ENCODE peak calls at places on chromosomes 16 and 17, in eight cellular contexts. G is CD8-positive, alpha-beta memory T cell; V is Peyer's patch; U is esophagus squamous epithelium; Q is HepG2; A is ascending aorta; S is A549; D is heart right ventricle. E is an unnamed sample.

GRCh38 chr16:4461250-4462085 is 13.0 kb downstream of the NMRAL1 start:
- DNase-seq in G (no peak), V (no peak), U (no peak), Q (peak; percentile 97), A (no peak), S (no peak), D (no peak), E (no peak)

GRCh38 chr16:11253009-11253994 is 2.7 kb downstream of the SOCS1 start:
- DNase-seq in G (peak; percentile 43), V (no peak), U (no peak), Q (no peak), A (no peak), S (no peak), D (no peak), E (no peak)

GRCh38 chr17:50358177-50358576 is 12.3 kb downstream of the XYLT2 start:
- DNase-seq in G (no peak), V (no peak), U (no peak), Q (no peak), A (no peak), S (no peak), D (no peak), E (no peak)

GRCh38 chr16:57651344-57652333 is 16.5 kb upstream of the ADGRG3 start:
- DNase-seq in G (peak; percentile 34), V (no peak), U (no peak), Q (no peak), A (no peak), S (no peak), D (no peak), E (no peak)

GRCh38 chr16:79067600-79067999 is 532.9 kb downstream of the MAF start:
- DNase-seq in G (no peak), V (no peak), U (no peak), Q (no peak), A (no peak), S (no peak), D (no peak), E (no peak)

GRCh38 chr16:637081-638018 is 1.2 kb upstream of the METTL26 start:
- DNase-seq in G (peak; percentile 80), V (peak; percentile 92), U (no peak), Q (peak; percentile 37), A (no peak), S (peak; percentile 91), D (peak; percentile 96), E (peak; percentile 91)

GRCh38 chr16:8655184-8655717 is 19.2 kb upstream of the ABAT start:
- DNase-seq in G (no peak), V (no peak), U (no peak), Q (peak; percentile 73), A (no peak), S (no peak), D (no peak), E (no peak)

GRCh38 chr16:67403976-67404555 is 10.8 kb upstream of the TPPP3 start:
- DNase-seq in G (no peak), V (no peak), U (no peak), Q (no peak), A (no peak), S (no peak), D (no peak), E (no peak)

GRCh38 chr16:9808210-9808609 is 374.0 kb downstream of the GRIN2A start:
- DNase-seq in G (no peak), V (no peak), U (no peak), Q (no peak), A (no peak), S (no peak), D (no peak), E (no peak)

GRCh38 chr17:50681260-50682200 is 26.2 kb downstream of the ANKRD40 start:
- DNase-seq in G (no peak), V (no peak), U (no peak), Q (peak; percentile 69), A (no peak), S (peak; percentile 86), D (no peak), E (no peak)

GRCh38 chr17:63276821-63277220 is 169.3 kb downstream of the CYB561 start:
- DNase-seq in G (no peak), V (no peak), U (no peak), Q (no peak), A (no peak), S (no peak), D (no peak), E (no peak)

GRCh38 chr17:40956401-40957254 is 10.1 kb downstream of the KRT39 start:
- DNase-seq in G (no peak), V (no peak), U (no peak), Q (peak; percentile 100), A (no peak), S (no peak), D (no peak), E (no peak)

GRCh38 chr17:38415250-38416194 is 12.7 kb upstream of the ARHGAP23 start:
- DNase-seq in G (no peak), V (no peak), U (no peak), Q (peak; percentile 59), A (no peak), S (no peak), D (no peak), E (peak; percentile 49)

GRCh38 chr17:4777969-4778760 is 6.5 kb downstream of the TM4SF5 start:
- DNase-seq in G (no peak), V (no peak), U (no peak), Q (peak; percentile 83), A (no peak), S (no peak), D (no peak), E (no peak)

GRCh38 chr17:72120878-72121163 is at the start of gene SOX9:
- DNase-seq in G (no peak), V (no peak), U (no peak), Q (peak; percentile 98), A (peak; percentile 79), S (peak; percentile 100), D (peak; percentile 84), E (peak; percentile 96)

GRCh38 chr16:89318871-89319627 is 101.5 kb downstream of the ZNF778 start:
- DNase-seq in G (no peak), V (no peak), U (no peak), Q (no peak), A (no peak), S (no peak), D (peak; percentile 9), E (no peak)

GRCh38 chr16:19113577-19114358 is at the start of gene ITPRIPL2:
- DNase-seq in G (no peak), V (peak; percentile 44), U (no peak), Q (peak; percentile 67), A (peak; percentile 94), S (peak; percentile 85), D (peak; percentile 91), E (peak; percentile 85)

GRCh38 chr16:86585821-86586611 is 7.7 kb downstream of the FOXL1 start:
- DNase-seq in G (no peak), V (no peak), U (no peak), Q (no peak), A (peak; percentile 91), S (no peak), D (no peak), E (no peak)

GRCh38 chr16:22661161-22661647 is 150.5 kb downstream of the NPIPB5 start:
- DNase-seq in G (no peak), V (no peak), U (no peak), Q (no peak), A (peak; percentile 52), S (no peak), D (no peak), E (no peak)

GRCh38 chr16:67961551-67961957 is 6.9 kb downstream of the SLC12A4 start:
- DNase-seq in G (no peak), V (no peak), U (no peak), Q (no peak), A (no peak), S (no peak), D (peak; percentile 54), E (peak; percentile 97)

GRCh38 chr16:74465851-74466685 is 44.8 kb upstream of the CLEC18B start:
- DNase-seq in G (no peak), V (no peak), U (no peak), Q (no peak), A (no peak), S (no peak), D (no peak), E (no peak)

GRCh38 chr16:74468807-74469511 is 47.7 kb upstream of the CLEC18B start:
- DNase-seq in G (no peak), V (no peak), U (no peak), Q (peak; percentile 14), A (no peak), S (no peak), D (no peak), E (no peak)

GRCh38 chr16:74466872-74467271 is 45.6 kb upstream of the CLEC18B start:
- DNase-seq in G (no peak), V (no peak), U (no peak), Q (no peak), A (no peak), S (no peak), D (no peak), E (no peak)

GRCh38 chr16:74472010-74472409 is 50.7 kb upstream of the CLEC18B start:
- DNase-seq in G (no peak), V (no peak), U (no peak), Q (no peak), A (no peak), S (no peak), D (no peak), E (no peak)

GRCh38 chr16:74469946-74470478 is 48.7 kb upstream of the CLEC18B start:
- DNase-seq in G (no peak), V (no peak), U (no peak), Q (no peak), A (no peak), S (no peak), D (no peak), E (no peak)
- H3K4me1 ChIP-seq in G (peaks cover 5% of the 10 kb centered on the region), V (no peaks in the 10 kb centered on the region), U (no peaks in the 10 kb centered on the region), Q (no peaks in the 10 kb centered on the region), A (no peaks in the 10 kb centered on the region), S (no peaks in the 10 kb centered on the region), D (peaks cover 10% of the 10 kb centered on the region), E (peaks cover 2% of the 10 kb centered on the region)

DNA sequence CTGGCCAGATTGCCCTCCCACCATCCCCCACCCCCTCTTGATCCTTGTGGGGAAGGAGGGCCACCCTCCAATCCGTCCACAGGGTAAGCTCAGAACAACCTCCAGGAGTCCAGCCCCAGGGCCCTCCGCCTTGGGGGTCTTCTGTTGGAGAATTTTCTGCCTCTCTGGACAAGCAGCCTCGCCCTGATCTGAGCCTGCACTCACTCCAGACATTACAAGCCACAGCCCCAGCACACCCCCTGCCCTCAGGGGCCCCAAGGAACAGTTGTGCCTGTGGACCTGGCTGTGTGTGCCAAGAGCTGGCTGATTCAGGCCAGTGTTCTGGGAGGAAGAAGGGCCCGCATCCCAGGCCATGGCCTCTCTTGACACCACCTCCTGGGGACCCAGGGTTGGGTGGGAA is 466 bp upstream of the ARHGAP27 start:
- DNase-seq in G (no peak), V (no peak), U (no peak), Q (no peak), A (no peak), S (no peak), D (no peak), E (no peak)
- H3K4me3 ChIP-seq in G (no peak overlapping the region), V (peak overlapping the region; percentile 50), U (peak overlapping the region; percentile 81), Q (no peak overlapping the region), A (no peak overlapping the region), S (no peak overlapping the region), D (no peak overlapping the region), E (no peak overlapping the region)

GRCh38 chr17:16243811-16244567 is 27.0 kb downstream of the PIGL start:
- DNase-seq in G (no peak), V (no peak), U (no peak), Q (peak; percentile 26), A (no peak), S (no peak), D (no peak), E (no peak)
- H3K9me3 ChIP-seq in G (no peaks in the 10 kb centered on the region), V (no peaks in the 10 kb centered on the region), U (no peaks in the 10 kb centered on the region), Q (no peaks in the 10 kb centered on the region), A (no peaks in the 10 kb centered on the region), S (no peaks in the 10 kb centered on the region), D (no peaks in the 10 kb centered on the region), E (no peaks in the 10 kb centered on the region)

DNA sequence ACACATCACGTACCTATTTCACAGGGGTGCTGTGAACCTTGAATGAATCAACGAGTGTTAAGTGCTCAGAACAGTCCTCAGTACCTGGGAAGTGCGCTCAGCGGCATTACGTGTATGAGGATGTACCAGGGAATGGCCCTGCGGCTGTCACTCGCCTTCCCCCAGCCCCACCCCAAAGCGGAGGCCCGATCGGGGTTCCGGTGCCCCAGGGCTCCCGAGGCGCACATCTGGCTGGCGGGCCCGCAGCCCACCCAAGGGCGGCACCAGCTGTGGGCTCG is 17.6 kb downstream of the ZNF423 start:
- DNase-seq in G (no peak), V (no peak), U (no peak), Q (no peak), A (no peak), S (no peak), D (peak; percentile 17), E (no peak)
- H3K4me1 ChIP-seq in G (no peaks in the 10 kb centered on the region), V (no peaks in the 10 kb centered on the region), U (peaks cover 48% of the 10 kb centered on the region), Q (no peaks in the 10 kb centered on the region), A (peaks cover 56% of the 10 kb centered on the region), S (no peaks in the 10 kb centered on the region), D (peaks cover 70% of the 10 kb centered on the region), E (no peaks in the 10 kb centered on the region)